ENCODE peak calls at places on chromosomes 1 and 21, in four cellular contexts. H is AG04450; G is CD4-positive, alpha-beta T cell; O is RWPE1. Z is an unnamed sample.

GRCh38 chr21:31142600-31142999 is 104.3 kb upstream of the KRTAP19-8 start:
- DNase-seq in H (no peak), G (peak), O (no peak), Z (no peak)

GRCh38 chr21:42922918-42923317 is 2.5 kb downstream of the ERVH48-1 start:
- DNase-seq in H (no peak), G (no peak), O (no peak), Z (no peak)

GRCh38 chr1:160826546-160826945 is 30.6 kb downstream of the LY9 start:
- DNase-seq in H (no peak), G (no peak), O (peak), Z (no peak)

GRCh38 chr1:117051224-117052064 is 8.7 kb upstream of the TTF2 start:
- DNase-seq in H (no peak), G (peak), O (peak), Z (no peak)

GRCh38 chr1:16440480-16441311 is at the start of gene NECAP2:
- DNase-seq in H (peak), G (peak), O (peak), Z (peak)

GRCh38 chr21:41350436-41351155 is 11.2 kb upstream of the MX2 start:
- DNase-seq in H (no peak), G (no peak), O (no peak), Z (no peak)

GRCh38 chr1:173409613-173410012 is 67.5 kb upstream of the PRDX6 start:
- DNase-seq in H (no peak), G (no peak), O (no peak), Z (no peak)

GRCh38 chr1:112855152-112855836 is 100.7 kb downstream of the SLC16A1 start:
- DNase-seq in H (no peak), G (no peak), O (no peak), Z (no peak)

GRCh38 chr1:162590686-162591085 is 29.2 kb downstream of the UAP1 start:
- DNase-seq in H (no peak), G (no peak), O (no peak), Z (no peak)

GRCh38 chr1:212791261-212791675 is 309 bp downstream of the NSL1 start:
- DNase-seq in H (no peak), G (no peak), O (peak), Z (no peak)

GRCh38 chr1:186765446-186765845 is 63.3 kb upstream of the PLA2G4A start:
- DNase-seq in H (no peak), G (no peak), O (no peak), Z (no peak)
- TF ChIP-seq CTCF in H (no peak), G (no peak), O (no peak), Z (no peak)

DNA sequence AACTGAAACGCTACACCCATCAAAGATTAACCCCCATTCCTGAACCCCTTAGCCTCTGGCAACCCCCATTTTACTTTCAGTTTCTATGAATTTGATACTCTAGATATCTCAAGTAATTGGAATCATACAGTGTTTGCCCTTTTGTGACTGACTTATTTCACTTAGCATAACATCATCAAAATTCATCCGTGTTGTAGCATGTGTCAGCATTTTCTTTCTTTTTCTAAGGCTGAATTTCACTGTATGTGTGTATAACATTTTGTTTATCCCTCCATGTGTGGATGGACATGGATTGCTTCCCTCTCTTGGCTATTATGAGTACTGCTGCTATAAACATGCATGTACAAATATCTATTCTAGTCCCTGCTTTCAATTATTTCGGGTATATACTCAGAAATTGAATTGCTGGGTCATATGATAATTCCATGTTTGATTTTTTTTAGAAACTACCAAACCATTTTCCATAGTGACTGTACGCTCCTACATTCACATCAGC is 97.3 kb downstream of the MAP3K21 start:
- DNase-seq in H (no peak), G (no peak), O (no peak), Z (no peak)
- TF ChIP-seq CTCF in H (peak), G (no peak), O (no peak), Z (no peak)

GRCh38 chr1:37778654-37779053 is 13.7 kb upstream of the EPHA10 start:
- DNase-seq in H (no peak), G (no peak), O (no peak), Z (no peak)
- TF ChIP-seq CTCF in H (no peak), G (no peak), O (no peak), Z (no peak)

GRCh38 chr1:198599749-198600148 is 39.1 kb upstream of the PTPRC start:
- DNase-seq in H (no peak), G (no peak), O (no peak), Z (no peak)

GRCh38 chr1:198597690-198598430 is 41.0 kb upstream of the PTPRC start:
- DNase-seq in H (no peak), G (peak), O (no peak), Z (no peak)

GRCh38 chr1:198598796-198599321 is 40.0 kb upstream of the PTPRC start:
- DNase-seq in H (no peak), G (no peak), O (no peak), Z (no peak)

GRCh38 chr1:198600906-198601305 is 37.9 kb upstream of the PTPRC start:
- DNase-seq in H (no peak), G (no peak), O (no peak), Z (no peak)

GRCh38 chr1:198595765-198596164 is 43.1 kb upstream of the PTPRC start:
- DNase-seq in H (no peak), G (no peak), O (no peak), Z (no peak)
- TF ChIP-seq CTCF in H (no peak), G (no peak), O (no peak), Z (no peak)

DNA sequence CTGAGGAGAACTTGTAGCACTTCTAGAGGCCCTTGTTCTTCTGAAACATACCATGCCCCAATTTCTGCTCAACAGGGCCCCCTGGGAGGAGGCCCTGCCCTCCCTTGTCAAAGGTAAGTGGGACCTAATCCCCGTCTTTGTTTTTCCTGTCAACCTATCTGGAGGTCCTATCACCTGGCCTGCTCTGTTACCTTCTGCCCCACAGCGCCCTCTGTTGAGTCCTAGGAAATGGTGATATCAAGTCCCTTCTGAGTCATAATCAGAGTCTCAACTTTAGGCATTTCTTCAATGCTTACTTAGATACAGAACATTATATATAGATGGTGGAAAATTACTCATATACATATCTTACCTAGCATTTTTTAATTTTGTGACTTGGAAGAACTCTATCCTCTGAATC is 28.2 kb upstream of the FCRL4 start:
- DNase-seq in H (no peak), G (no peak), O (no peak), Z (no peak)
- TF ChIP-seq CTCF in H (no peak), G (no peak), O (no peak), Z (peak)

GRCh38 chr1:196410768-196411167 is 197.5 kb downstream of the KCNT2 start:
- DNase-seq in H (no peak), G (no peak), O (no peak), Z (no peak)
- TF ChIP-seq CTCF in H (no peak), G (no peak), O (no peak), Z (no peak)

GRCh38 chr1:152924191-152924590 is 15.8 kb downstream of the IVL start:
- DNase-seq in H (no peak), G (no peak), O (no peak), Z (no peak)

GRCh38 chr1:152928671-152929070 is 18.3 kb upstream of the SPRR5 start:
- DNase-seq in H (no peak), G (no peak), O (no peak), Z (no peak)

DNA sequence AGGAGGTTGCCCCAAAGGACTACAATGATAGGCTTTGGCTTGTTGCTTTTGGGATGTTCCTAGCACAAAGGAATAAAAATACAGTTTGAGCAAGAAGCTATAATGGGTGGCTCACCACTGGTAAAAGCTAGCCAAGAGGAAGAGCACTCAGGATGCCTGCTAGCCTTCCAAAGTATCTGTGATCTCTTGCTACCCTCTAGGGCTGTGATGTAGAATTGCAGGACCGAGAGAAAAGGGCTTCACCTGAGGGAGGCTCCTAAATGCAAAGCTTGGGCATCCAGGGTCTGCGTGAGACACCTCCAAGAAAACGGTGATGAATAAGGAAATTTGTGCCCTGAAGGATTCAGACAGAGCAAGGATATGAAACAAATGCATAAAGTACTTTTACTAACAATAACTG is 17.7 kb downstream of the IVL start:
- DNase-seq in H (no peak), G (no peak), O (peak), Z (no peak)
- TF ChIP-seq CTCF in H (peak), G (no peak), O (peak), Z (no peak)

GRCh38 chr1:118303534-118303933 is 118.5 kb upstream of the SPAG17 start:
- DNase-seq in H (no peak), G (no peak), O (no peak), Z (no peak)

GRCh38 chr1:118300808-118301207 is 115.8 kb upstream of the SPAG17 start:
- DNase-seq in H (no peak), G (no peak), O (no peak), Z (no peak)

GRCh38 chr1:118302145-118302544 is 117.1 kb upstream of the SPAG17 start:
- DNase-seq in H (no peak), G (no peak), O (no peak), Z (no peak)

DNA sequence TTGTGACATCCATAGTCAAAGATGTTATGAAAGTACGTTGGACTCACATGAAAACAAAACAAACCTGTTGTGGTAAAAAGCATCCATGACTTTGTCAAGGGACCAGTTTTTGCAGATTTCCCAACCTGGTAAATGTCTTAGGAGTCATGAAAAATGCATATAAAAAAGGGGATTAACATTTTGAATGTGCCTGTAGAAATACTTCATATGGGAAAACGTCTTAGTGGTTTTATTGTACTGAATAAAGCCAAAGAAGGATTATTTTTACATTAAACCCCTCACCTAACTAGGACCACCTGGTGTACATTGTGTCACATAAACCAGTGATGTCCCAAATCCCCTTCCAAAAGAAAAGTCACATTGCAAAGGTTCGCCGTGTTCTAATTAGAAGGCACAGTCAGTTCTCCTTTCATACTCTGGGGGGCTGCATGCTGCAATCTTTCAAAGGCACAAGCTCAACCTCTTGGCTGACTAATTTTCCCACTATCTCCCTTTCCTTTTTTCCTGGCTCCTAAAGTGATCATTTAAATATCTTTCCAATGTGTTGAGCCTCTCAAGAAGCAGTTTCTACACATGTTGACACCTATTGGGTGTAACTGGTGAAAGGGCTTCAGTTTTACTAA is 119.8 kb upstream of the SPAG17 start:
- DNase-seq in H (no peak), G (no peak), O (peak), Z (no peak)
- TF ChIP-seq CTCF in H (peak), G (no peak), O (peak), Z (no peak)

GRCh38 chr1:199287632-199288031 is 648.8 kb downstream of the PTPRC start:
- DNase-seq in H (no peak), G (no peak), O (no peak), Z (no peak)
- TF ChIP-seq CTCF in H (no peak), G (no peak), O (no peak), Z (no peak)

Z was measured in natural killer cell.